ENCODE peak calls at places on chromosome 7, in ten cellular contexts. V, C, O, K, A, Q, G, U, W and B are unnamed samples.

GRCh38 chr7:15352807-15353206 is 209.0 kb downstream of the AGMO start:
- DNase-seq in G (no peak), C (no peak), K (no peak), O (no peak), W (no peak), V (no peak), A (no peak), Q (no peak), U (no peak), B (no peak)

GRCh38 chr7:68684246-68684850 is 913.9 kb upstream of the AUTS2 start:
- DNase-seq in W (peak; percentile 73), A (no peak), C (no peak), U (no peak), G (peak; percentile 83), Q (peak; percentile 59), K (no peak), V (no peak), O (no peak), B (no peak)

GRCh38 chr7:142412551-142413193 is 154.8 kb upstream of the PRSS58 start:
- DNase-seq in O (no peak), Q (peak; percentile 64), A (no peak), U (peak; percentile 20), V (peak; percentile 54), W (peak; percentile 75), K (peak; percentile 18), C (peak; percentile 56), G (peak; percentile 59), B (peak; percentile 27)

GRCh38 chr7:92588561-92588960 is 1.6 kb downstream of the FAM133B start:
- DNase-seq in W (peak; percentile 72), C (peak; percentile 35), A (no peak), G (no peak), O (no peak), V (no peak), Q (peak; percentile 18), K (no peak), U (no peak), B (no peak)

GRCh38 chr7:55420535-55420934 is 55.4 kb downstream of the LANCL2 start:
- DNase-seq in C (peak; percentile 13), A (no peak), K (no peak), V (no peak), O (no peak), W (peak; percentile 35), G (no peak), U (no peak), Q (peak; percentile 22), B (no peak)

GRCh38 chr7:70189261-70189660 is 591.0 kb downstream of the AUTS2 start:
- DNase-seq in G (no peak), W (peak; percentile 78), O (no peak), U (no peak), A (no peak), Q (no peak), C (no peak), V (no peak), K (no peak), B (no peak)

GRCh38 chr7:80225361-80225760 is 90.7 kb downstream of the GNAI1 start:
- DNase-seq in W (peak; percentile 42), U (no peak), A (no peak), K (no peak), Q (peak; percentile 32), G (no peak), C (no peak), O (no peak), V (no peak), B (no peak)

GRCh38 chr7:14233026-14233897 is 243.8 kb upstream of the ETV1 start:
- DNase-seq in O (no peak), V (no peak), Q (peak; percentile 21), W (peak; percentile 40), K (no peak), U (no peak), C (peak; percentile 9), A (no peak), G (peak; percentile 35), B (peak; percentile 4)

GRCh38 chr7:39851466-39852045 is 98.5 kb upstream of the CDK13 start:
- DNase-seq in O (no peak), A (no peak), Q (no peak), W (no peak), G (no peak), U (no peak), C (no peak), V (no peak), K (no peak), B (no peak)

GRCh38 chr7:155377837-155378579 is 79.9 kb upstream of the EN2 start:
- DNase-seq in U (no peak), G (peak; percentile 11), C (no peak), Q (peak; percentile 44), A (no peak), W (no peak), K (no peak), V (peak; percentile 73), O (no peak), B (peak; percentile 58)

GRCh38 chr7:43653466-43653865 is 70.6 kb downstream of the STK17A start:
- DNase-seq in A (no peak), Q (no peak), C (no peak), U (no peak), O (no peak), W (no peak), V (no peak), G (no peak), K (no peak), B (no peak)

GRCh38 chr7:43650457-43651052 is 67.6 kb downstream of the STK17A start:
- DNase-seq in W (peak; percentile 69), A (no peak), C (peak; percentile 60), U (peak; percentile 69), Q (peak; percentile 53), K (no peak), G (peak; percentile 67), O (no peak), V (no peak), B (no peak)

GRCh38 chr7:43653891-43654504 is 71.1 kb downstream of the STK17A start:
- DNase-seq in A (no peak), V (no peak), K (no peak), O (no peak), W (no peak), C (no peak), U (no peak), G (no peak), Q (no peak), B (no peak)

GRCh38 chr7:43649755-43650274 is 66.9 kb downstream of the STK17A start:
- DNase-seq in K (no peak), O (no peak), U (no peak), V (no peak), G (peak; percentile 41), W (no peak), C (no peak), A (no peak), Q (no peak), B (no peak)

DNA sequence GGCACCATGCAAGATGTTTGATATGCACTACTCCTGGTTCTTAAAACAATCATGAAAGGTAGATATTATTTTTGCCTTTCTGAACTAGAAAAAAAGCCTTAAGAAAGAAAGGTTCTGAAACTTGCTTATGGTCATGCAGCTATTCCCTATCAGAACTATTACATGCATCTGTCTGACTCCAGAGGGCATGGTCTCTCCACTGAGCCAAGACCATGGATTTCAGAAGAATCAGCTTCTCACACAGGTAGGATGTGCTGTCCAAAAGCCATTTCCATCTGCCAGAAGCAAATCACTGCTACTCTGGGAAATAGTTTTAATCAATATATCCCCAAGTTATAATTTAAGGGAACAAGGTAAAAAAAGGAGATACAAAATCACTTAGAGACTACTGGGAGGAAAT is 69.5 kb downstream of the STK17A start:
- DNase-seq in C (peak; percentile 32), Q (no peak), V (no peak), W (no peak), O (no peak), G (no peak), U (no peak), A (no peak), K (no peak), B (no peak)
- TF ChIP-seq CTCF in C (no peak), Q (no peak), V (peak; percentile 28), W (no peak), O (no peak), G (peak; percentile 9), U (no peak), A (no peak), K (no peak), B (no peak)

DNA sequence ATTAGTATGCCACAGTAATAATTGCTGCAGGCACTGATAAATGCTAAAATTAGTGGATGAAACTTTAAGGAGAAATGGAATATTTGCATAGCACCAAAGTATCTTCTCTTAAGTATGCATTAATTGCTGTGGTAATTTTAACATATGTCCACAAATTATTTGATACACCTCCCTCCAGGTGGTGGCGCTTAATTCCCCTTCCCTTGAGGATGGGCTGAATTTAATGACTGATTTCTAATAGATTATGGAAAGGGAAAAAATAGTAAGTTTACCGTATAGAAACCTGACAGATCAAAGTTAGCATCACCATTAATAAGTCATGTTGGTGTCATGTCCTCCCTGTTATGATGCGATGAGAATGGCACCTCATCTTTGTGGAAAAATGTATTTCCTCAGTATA is 519.2 kb downstream of the TFEC start:
- DNase-seq in V (no peak), W (no peak), U (no peak), O (no peak), Q (no peak), G (no peak), C (no peak), A (no peak), K (no peak), B (no peak)
- TF ChIP-seq CTCF in V (no peak), W (no peak), U (no peak), O (no peak), Q (no peak), G (no peak), C (no peak), A (no peak), K (no peak), B (no peak)

DNA sequence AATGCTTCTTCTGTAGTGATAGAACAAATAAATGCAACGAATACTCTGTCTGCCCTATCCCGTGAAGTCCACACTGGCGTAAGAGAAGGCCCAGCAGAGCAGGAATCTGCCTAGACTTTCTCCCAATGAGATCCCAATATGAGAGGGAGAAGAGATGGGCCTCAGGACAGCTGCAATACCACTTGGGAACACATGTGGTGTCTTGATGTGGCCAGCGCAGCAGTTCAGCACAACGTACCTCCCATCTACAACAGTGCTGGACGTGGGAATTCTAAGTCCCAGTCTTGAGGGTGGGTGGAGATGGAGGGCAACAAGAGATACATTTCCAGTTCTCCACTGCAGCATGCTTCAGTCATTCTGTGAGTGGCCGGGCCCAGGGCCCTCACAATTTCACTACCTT is 45.8 kb downstream of the FIGNL1 start:
- DNase-seq in W (no peak), A (no peak), V (peak; percentile 57), K (no peak), C (no peak), U (no peak), G (no peak), O (no peak), Q (no peak), B (no peak)
- TF ChIP-seq CTCF in W (no peak), A (no peak), V (peak; percentile 22), K (no peak), C (no peak), U (peak; percentile 8), G (no peak), O (no peak), Q (no peak), B (peak; percentile 19)

DNA sequence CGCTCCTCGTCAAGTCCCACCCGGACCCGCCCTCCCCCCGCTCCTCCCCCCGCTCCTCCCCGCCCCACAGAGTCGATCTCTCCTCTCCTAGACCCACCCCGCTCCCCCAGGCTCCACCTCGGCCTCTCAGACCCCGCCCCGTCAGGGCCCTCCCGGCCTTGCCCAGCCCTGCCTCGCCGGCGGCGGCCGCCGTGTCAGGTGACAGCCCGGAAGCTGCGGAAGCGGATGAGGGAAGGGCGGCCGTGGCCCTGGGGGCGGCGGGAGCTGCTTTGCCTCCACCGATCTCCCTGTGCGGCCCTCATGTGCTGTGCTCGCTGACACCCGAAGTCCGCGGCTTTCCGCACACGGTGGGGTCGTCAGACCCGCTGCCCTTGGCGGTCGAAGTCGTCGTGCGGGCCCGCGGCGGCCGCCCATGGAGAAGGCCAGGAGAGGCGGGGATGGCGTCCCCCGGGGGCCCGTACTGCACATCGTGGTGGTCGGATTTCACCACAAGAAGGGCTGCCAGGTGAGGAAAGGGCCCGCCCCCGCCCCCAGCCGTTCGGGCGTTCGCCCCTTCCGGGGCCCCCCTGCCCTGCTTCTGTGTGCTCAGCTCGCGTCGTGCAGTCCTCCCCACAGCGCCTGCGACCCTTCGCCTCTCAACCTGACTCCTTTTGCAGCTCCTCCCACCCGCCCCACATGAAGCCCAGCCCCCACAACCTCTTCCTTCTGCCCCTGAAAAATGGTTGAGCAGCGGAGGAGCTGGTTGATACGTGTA is at the start of gene AVL9:
- DNase-seq in A (peak; percentile 99), W (peak; percentile 91), Q (peak; percentile 98), C (peak; percentile 94), V (peak; percentile 100), U (peak; percentile 80), K (peak; percentile 98), G (peak; percentile 97), O (peak; percentile 96), B (peak; percentile 98)
- TF ChIP-seq CTCF in A (no peak), W (no peak), Q (no peak), C (no peak), V (no peak), U (no peak), K (no peak), G (no peak), O (no peak), B (no peak)